ENCODE peak calls at places on chromosome 3, in seven cellular contexts. W is testis, D is IMR-90, X is transverse colon, R is gastrocnemius medialis, J is tibial nerve, Q is heart left ventricle. V is an unnamed sample.

GRCh38 chr3:59644479-59645075 is 594.8 kb upstream of the CFAP20DC start:
- DNase-seq in W (no peak), D (no peak), X (no peak), R (no peak), J (no peak), Q (no peak), V (no peak)

GRCh38 chr3:155386817-155387403 is 93.4 kb upstream of the STRIT1 start:
- DNase-seq in W (no peak), D (no peak), X (no peak), R (peak; percentile 13), J (no peak), Q (no peak), V (no peak)

GRCh38 chr3:136546718-136547117 is 205.5 kb downstream of the STAG1 start:
- DNase-seq in W (no peak), D (peak; percentile 22), X (no peak), R (no peak), J (no peak), Q (no peak), V (no peak)

GRCh38 chr3:5630396-5630795 is 442.9 kb downstream of the EDEM1 start:
- DNase-seq in W (no peak), D (no peak), X (no peak), R (no peak), J (no peak), Q (no peak), V (no peak)

GRCh38 chr3:184620101-184620798 is 58.7 kb downstream of the EPHB3 start:
- DNase-seq in W (no peak), D (peak; percentile 67), X (no peak), R (no peak), J (no peak), Q (no peak), V (no peak)

GRCh38 chr3:189947948-189948723 is 172.6 kb downstream of the P3H2 start:
- DNase-seq in W (no peak), D (peak; percentile 40), X (no peak), R (no peak), J (no peak), Q (no peak), V (no peak)

GRCh38 chr3:20857636-20858035 is 671.6 kb upstream of the SGO1 start:
- DNase-seq in W (no peak), D (no peak), X (no peak), R (no peak), J (no peak), Q (no peak), V (no peak)

GRCh38 chr3:10937141-10937825 is 55.3 kb upstream of the SLC6A1 start:
- DNase-seq in W (no peak), D (no peak), X (no peak), R (no peak), J (no peak), Q (no peak), V (no peak)

GRCh38 chr3:141333796-141334626 is 34.3 kb upstream of the ZBTB38 start:
- DNase-seq in W (no peak), D (peak; percentile 78), X (no peak), R (no peak), J (no peak), Q (no peak), V (no peak)

GRCh38 chr3:190319660-190320059 is 2.6 kb downstream of the CLDN1 start:
- DNase-seq in W (no peak), D (peak; percentile 67), X (no peak), R (no peak), J (no peak), Q (no peak), V (no peak)

GRCh38 chr3:194275231-194275671 is 75.9 kb downstream of the CPN2 start:
- DNase-seq in W (peak; percentile 41), D (no peak), X (no peak), R (no peak), J (no peak), Q (no peak), V (no peak)

GRCh38 chr3:111721702-111722205 is 126.6 kb upstream of the ZBED2 start:
- DNase-seq in W (no peak), D (no peak), X (no peak), R (no peak), J (no peak), Q (no peak), V (no peak)

GRCh38 chr3:12979151-12979946 is 93.9 kb downstream of the IQSEC1 start:
- DNase-seq in W (no peak), D (no peak), X (no peak), R (no peak), J (no peak), Q (no peak), V (no peak)

GRCh38 chr3:149638401-149639092 is 19.3 kb downstream of the WWTR1 start:
- DNase-seq in W (peak; percentile 46), D (peak; percentile 88), X (no peak), R (no peak), J (peak; percentile 19), Q (no peak), V (no peak)

GRCh38 chr3:18900994-18901393 is 247.3 kb upstream of the KCNH8 start:
- DNase-seq in W (no peak), D (no peak), X (no peak), R (no peak), J (no peak), Q (no peak), V (no peak)

GRCh38 chr3:189515916-189516531 is 115.2 kb upstream of the TP63 start:
- DNase-seq in W (no peak), D (no peak), X (no peak), R (no peak), J (no peak), Q (no peak), V (no peak)

GRCh38 chr3:8567784-8568575 is 66.4 kb downstream of the LMCD1 start:
- DNase-seq in W (no peak), D (no peak), X (no peak), R (no peak), J (no peak), Q (no peak), V (no peak)

GRCh38 chr3:171552525-171552924 is 92.3 kb upstream of the TNIK start:
- DNase-seq in W (no peak), D (no peak), X (no peak), R (no peak), J (no peak), Q (no peak), V (no peak)

GRCh38 chr3:182182531-182182968 is 470.8 kb downstream of the SOX2 start:
- DNase-seq in W (no peak), D (no peak), X (no peak), R (peak; percentile 15), J (no peak), Q (no peak), V (no peak)

GRCh38 chr3:123636431-123636841 is 51.6 kb upstream of the HACD2 start:
- DNase-seq in W (peak; percentile 75), D (no peak), X (no peak), R (no peak), J (no peak), Q (no peak), V (no peak)

GRCh38 chr3:178719036-178719635 is 182.9 kb downstream of the KCNMB2 start:
- DNase-seq in W (no peak), D (no peak), X (peak; percentile 8), R (no peak), J (no peak), Q (no peak), V (no peak)

GRCh38 chr3:15959434-15959811 is 161.6 kb upstream of the ANKRD28 start:
- DNase-seq in W (no peak), D (peak; percentile 71), X (no peak), R (no peak), J (no peak), Q (no peak), V (no peak)

GRCh38 chr3:125684199-125684598 is 88.9 kb upstream of the OSBPL11 start:
- DNase-seq in W (peak; percentile 55), D (peak; percentile 12), X (no peak), R (no peak), J (no peak), Q (no peak), V (peak; percentile 39)

GRCh38 chr3:125679258-125679657 is 84.0 kb upstream of the OSBPL11 start:
- DNase-seq in W (no peak), D (no peak), X (no peak), R (no peak), J (no peak), Q (no peak), V (no peak)

GRCh38 chr3:125681146-125681545 is 85.8 kb upstream of the OSBPL11 start:
- DNase-seq in W (no peak), D (no peak), X (no peak), R (no peak), J (no peak), Q (no peak), V (no peak)

DNA sequence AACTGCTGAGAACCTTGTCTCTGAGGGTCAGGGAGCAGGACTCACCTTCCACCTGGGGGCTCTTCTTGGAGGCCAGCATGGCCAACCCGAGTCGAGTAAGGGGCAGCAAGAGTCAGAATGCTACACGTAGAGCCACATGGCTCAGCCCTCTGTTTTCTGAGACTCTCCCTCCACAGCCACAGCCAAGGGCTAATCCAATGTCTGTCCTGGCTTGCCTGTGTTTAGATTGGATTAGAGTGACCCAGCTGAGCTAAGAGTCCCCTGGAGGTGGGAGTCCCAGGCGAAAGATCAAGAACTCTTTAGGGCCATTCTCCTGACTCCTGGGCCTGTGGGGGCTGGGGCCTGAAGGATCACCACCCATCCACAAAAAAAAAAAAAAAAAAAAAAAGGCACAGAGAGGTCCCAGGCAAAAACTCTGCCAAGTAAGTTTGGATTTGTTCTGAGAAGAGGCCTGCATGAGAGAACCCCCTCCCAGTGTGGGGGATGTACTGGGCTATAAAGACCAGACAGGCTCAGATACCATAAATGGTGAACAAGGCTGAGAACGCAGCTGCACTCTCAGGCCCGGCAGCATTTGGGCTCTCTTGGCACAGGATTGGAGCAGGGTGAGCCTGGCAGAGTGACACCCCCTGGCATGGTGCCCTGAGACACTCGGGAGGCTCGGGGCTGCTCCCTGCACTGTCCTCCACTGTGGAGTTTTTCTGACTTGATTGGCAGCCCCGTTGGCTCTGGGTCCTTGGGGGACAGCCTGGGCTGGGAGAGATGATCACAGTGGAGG is 88.0 kb upstream of the OSBPL11 start:
- DNase-seq in W (peak; percentile 50), D (no peak), X (peak; percentile 47), R (no peak), J (no peak), Q (peak; percentile 26), V (no peak)
- H3K27ac ChIP-seq in W (no peak overlapping the region), D (no peak overlapping the region), X (peak overlapping the region; percentile 52), R (no peak overlapping the region), J (no peak overlapping the region), Q (no peak overlapping the region), V (peak overlapping the region; percentile 51)

GRCh38 chr3:195542691-195543641 is at the start of gene PPP1R2:
- DNase-seq in W (peak; percentile 96), D (peak; percentile 86), X (peak; percentile 95), R (peak; percentile 92), J (peak; percentile 91), Q (peak; percentile 93), V (peak; percentile 94)
- TF ChIP-seq POLR2A in W (peak; percentile 81), D (peak; percentile 96), X (peak; percentile 97), R (peak; percentile 98), J (peak; percentile 95), Q (peak; percentile 57), V (no peak)

GRCh38 chr3:42730706-42731420 is 28.3 kb upstream of the HHATL start:
- DNase-seq in W (no peak), D (no peak), X (no peak), R (no peak), J (no peak), Q (no peak), V (no peak)
- H3K27ac ChIP-seq in W (no peak overlapping the region), D (no peak overlapping the region), X (no peak overlapping the region), R (peak overlapping the region; percentile 69), J (peak overlapping the region; percentile 78), Q (peak overlapping the region; percentile 82), V (no peak overlapping the region)

DNA sequence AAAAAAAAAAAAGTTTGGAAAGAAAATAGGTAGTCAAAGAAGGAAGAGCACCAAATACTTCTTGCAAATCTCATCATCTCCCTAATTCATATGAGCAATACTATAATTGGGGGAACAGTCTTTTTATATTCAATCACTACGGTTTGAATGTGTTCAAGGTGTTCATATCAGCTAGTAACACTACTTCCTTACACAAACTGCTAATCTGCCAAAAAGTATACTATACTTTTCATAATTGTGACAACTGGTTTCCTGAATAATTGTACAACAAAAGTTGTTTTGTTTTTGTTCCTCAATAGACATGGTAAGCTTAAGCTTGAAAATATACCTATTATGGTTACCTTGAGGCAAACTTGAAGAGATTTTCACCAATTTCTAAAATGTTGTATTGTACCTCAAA is 12.1 kb downstream of the SETD2 start:
- DNase-seq in W (no peak), D (no peak), X (no peak), R (no peak), J (no peak), Q (no peak), V (no peak)
- TF ChIP-seq POLR2A in W (no peak), D (no peak), X (no peak), R (no peak), J (no peak), Q (no peak), V (no peak)

V was measured in stomach.